ENCODE peak calls at places on chromosomes 7 and 10, in ten cellular contexts. J is astrocyte of the spinal cord; D is cardiac septum; N is mucosa of descending colon; X is CD8-positive, alpha-beta memory T cell; V is osteocyte; Q is GM12891; Z is GM19239; C is islet precursor cell; T is naive thymus-derived CD8-positive, alpha-beta T cell. W is an unnamed sample.

GRCh38 chr7:106978425-106979386 is 65.8 kb upstream of the PRKAR2B start:
- DNase-seq in V (no peak), J (no peak), X (no peak), N (no peak), Z (no peak), C (no peak), Q (no peak), T (no peak), D (no peak), W (no peak)

GRCh38 chr7:135930565-135931423 is 46.4 kb downstream of the MTPN start:
- DNase-seq in J (peak; percentile 54), X (no peak), D (no peak), Q (no peak), Z (no peak), C (peak; percentile 75), V (no peak), N (no peak), T (no peak), W (peak; percentile 20)

GRCh38 chr7:140033779-140034363 is 28.9 kb downstream of the PARP12 start:
- DNase-seq in Q (no peak), X (no peak), J (peak; percentile 9), D (no peak), C (no peak), V (peak; percentile 46), T (no peak), Z (no peak), N (no peak), W (no peak)

GRCh38 chr7:234712-235553 is 42.6 kb downstream of the FAM20C start:
- DNase-seq in D (no peak), Q (no peak), N (peak; percentile 32), C (peak; percentile 79), J (no peak), V (no peak), Z (no peak), X (no peak), T (no peak), W (no peak)

GRCh38 chr7:20744913-20745587 is 41.6 kb downstream of the SP8 start:
- DNase-seq in T (no peak), C (no peak), Q (no peak), N (no peak), J (peak; percentile 4), Z (no peak), V (no peak), X (no peak), D (no peak), W (no peak)

GRCh38 chr7:151172273-151173141 is 5.0 kb upstream of the GBX1 start:
- DNase-seq in N (peak; percentile 82), C (peak; percentile 86), Q (peak; percentile 85), X (peak; percentile 72), D (peak; percentile 93), Z (peak; percentile 95), J (peak; percentile 72), V (peak; percentile 94), T (peak; percentile 80), W (peak; percentile 36)

GRCh38 chr7:132614428-132615076 is 38.3 kb upstream of the PLXNA4 start:
- DNase-seq in C (peak; percentile 75), D (peak; percentile 81), V (no peak), T (no peak), J (peak; percentile 17), N (peak; percentile 14), X (no peak), Q (peak; percentile 28), Z (no peak), W (no peak)

GRCh38 chr10:100684688-100685235 is 60.6 kb upstream of the PAX2 start:
- DNase-seq in T (no peak), C (no peak), V (no peak), Q (no peak), J (no peak), D (no peak), Z (no peak), N (no peak), X (no peak), W (no peak)

GRCh38 chr10:133141144-133141962 is 18.7 kb upstream of the KNDC1 start:
- DNase-seq in J (no peak), C (peak; percentile 51), N (no peak), D (peak; percentile 51), Q (no peak), X (no peak), Z (no peak), T (no peak), V (no peak), W (no peak)

GRCh38 chr7:73869011-73869785 is 8.2 kb downstream of the TMEM270 start:
- DNase-seq in T (no peak), C (no peak), Q (no peak), J (no peak), Z (no peak), N (no peak), D (no peak), V (no peak), X (no peak), W (no peak)

GRCh38 chr10:86687750-86688149 is 19.4 kb downstream of the LDB3 start:
- DNase-seq in N (no peak), T (no peak), C (no peak), Z (no peak), J (peak; percentile 68), X (no peak), D (no peak), Q (no peak), V (no peak), W (peak; percentile 30)

GRCh38 chr7:94394399-94395140 is at the start of gene COL1A2:
- DNase-seq in D (no peak), T (peak; percentile 28), Z (no peak), J (peak; percentile 99), X (peak; percentile 14), N (peak; percentile 46), Q (no peak), V (peak; percentile 97), C (peak; percentile 97), W (peak; percentile 98)

GRCh38 chr10:58698777-58699356 is 186.2 kb downstream of the BICC1 start:
- DNase-seq in T (no peak), X (no peak), J (no peak), D (no peak), N (no peak), V (no peak), C (no peak), Z (no peak), Q (no peak), W (no peak)

GRCh38 chr7:10708447-10708846 is 265.2 kb upstream of the PHF14 start:
- DNase-seq in D (no peak), Z (no peak), J (no peak), C (peak; percentile 61), T (peak; percentile 6), N (no peak), X (no peak), Q (no peak), V (no peak), W (no peak)

GRCh38 chr7:44798649-44799275 is 2.3 kb downstream of the PPIA start:
- DNase-seq in X (no peak), C (no peak), T (no peak), N (no peak), V (no peak), D (no peak), J (no peak), Q (no peak), Z (no peak), W (no peak)

GRCh38 chr7:156155988-156156733 is 343.9 kb upstream of the SHH start:
- DNase-seq in T (no peak), Z (no peak), Q (no peak), D (no peak), V (peak; percentile 53), J (no peak), X (no peak), N (no peak), C (peak; percentile 46), W (no peak)

GRCh38 chr7:682810-683209 is 43.7 kb upstream of the DNAAF5 start:
- DNase-seq in C (peak; percentile 21), V (no peak), X (no peak), T (no peak), Q (no peak), D (peak; percentile 69), N (no peak), Z (no peak), J (no peak), W (no peak)

GRCh38 chr7:41955475-41956243 is 252.8 kb upstream of the INHBA start:
- DNase-seq in T (no peak), D (peak; percentile 94), C (peak; percentile 98), Z (no peak), N (peak; percentile 60), X (no peak), Q (no peak), V (peak; percentile 97), J (peak; percentile 100), W (peak; percentile 98)

GRCh38 chr10:75008952-75009351 is 102.5 kb upstream of the SAMD8 start:
- DNase-seq in D (no peak), T (no peak), X (peak; percentile 6), V (no peak), Z (no peak), C (no peak), N (no peak), Q (no peak), J (no peak), W (no peak)

GRCh38 chr10:124125305-124126116 is 32.1 kb upstream of the CHST15 start:
- DNase-seq in T (no peak), J (no peak), Z (no peak), X (no peak), D (no peak), V (no peak), Q (no peak), C (no peak), N (no peak), W (no peak)

GRCh38 chr7:152392254-152392653 is 43.5 kb downstream of the KMT2C start:
- DNase-seq in T (no peak), V (no peak), Z (no peak), C (peak; percentile 18), N (no peak), X (no peak), D (no peak), Q (no peak), J (no peak), W (no peak)

GRCh38 chr10:11693376-11693775 is 48.8 kb upstream of the ECHDC3 start:
- DNase-seq in X (no peak), V (no peak), J (no peak), T (no peak), Z (no peak), D (no peak), N (no peak), Q (no peak), C (no peak), W (no peak)

GRCh38 chr7:101589976-101590662 is 39.0 kb downstream of the MYL10 start:
- DNase-seq in C (no peak), Z (no peak), J (no peak), V (peak; percentile 71), Q (no peak), T (no peak), D (no peak), N (no peak), X (no peak), W (no peak)